ENCODE peak calls at places on chromosomes 11 and 22, in nine cellular contexts. E, M, T, D, L, I, X, O and H are unnamed samples.
A peak's percentile ranks its signal among the peaks of the same experiment; 100 is the strongest.

GRCh38 chr11:13169709-13170108 is 107.9 kb upstream of the BMAL1 start:
- DNase-seq in I (peak; percentile 43), T (peak; percentile 59), O (no peak), E (no peak), L (peak; percentile 90), M (peak; percentile 65), X (no peak), D (peak; percentile 38), H (no peak)

GRCh38 chr22:42184852-42185251 is 54.2 kb upstream of the CYP2D6 start:
- DNase-seq in D (no peak), X (peak; percentile 56), O (no peak), L (no peak), I (no peak), T (no peak), M (no peak), E (no peak), H (no peak)

GRCh38 chr22:29457730-29458129 is 19.3 kb downstream of the RFPL1 start:
- DNase-seq in O (no peak), I (peak; percentile 78), E (peak; percentile 54), D (no peak), X (peak; percentile 12), M (peak; percentile 51), T (peak; percentile 21), L (peak; percentile 50), H (no peak)

GRCh38 chr22:31347251-31348008 is 1.3 kb upstream of the PATZ1 start:
- DNase-seq in D (peak; percentile 49), X (peak; percentile 80), E (no peak), L (peak; percentile 47), T (peak; percentile 33), O (peak; percentile 69), I (peak; percentile 54), M (peak; percentile 89), H (peak; percentile 60)

GRCh38 chr11:31827458-31828206 is 16.5 kb upstream of the PAX6 start:
- DNase-seq in M (peak; percentile 53), D (no peak), T (no peak), L (no peak), X (peak; percentile 4), E (no peak), I (peak; percentile 22), O (no peak), H (no peak)

GRCh38 chr11:93935826-93936225 is 85.3 kb upstream of the HEPHL1 start:
- DNase-seq in X (no peak), O (no peak), D (no peak), T (no peak), I (no peak), M (no peak), E (no peak), L (no peak), H (no peak)

GRCh38 chr11:43830928-43831440 is 49.6 kb upstream of the ALKBH3 start:
- DNase-seq in I (peak; percentile 81), E (peak; percentile 57), T (peak; percentile 98), L (peak; percentile 100), D (peak; percentile 100), M (peak; percentile 100), O (no peak), X (peak; percentile 80), H (no peak)

GRCh38 chr11:29962243-29962642 is 54.6 kb downstream of the KCNA4 start:
- DNase-seq in E (no peak), I (no peak), X (no peak), D (no peak), O (no peak), L (peak; percentile 11), M (no peak), T (no peak), H (no peak)

GRCh38 chr11:59253001-59253400 is 40.3 kb upstream of the MPEG1 start:
- DNase-seq in L (no peak), O (no peak), T (no peak), I (no peak), D (no peak), E (no peak), X (no peak), M (no peak), H (no peak)

GRCh38 chr11:128840137-128840536 is 27.0 kb downstream of the KCNJ1 start:
- DNase-seq in X (no peak), I (no peak), L (no peak), O (no peak), D (no peak), M (no peak), E (no peak), T (no peak), H (no peak)

GRCh38 chr11:128776088-128776433 is 82.2 kb downstream of the FLI1 start:
- DNase-seq in O (no peak), X (peak; percentile 56), T (no peak), I (no peak), E (no peak), L (no peak), D (no peak), M (no peak), H (no peak)

GRCh38 chr22:39282642-39283311 is 36.6 kb downstream of the RPL3 start:
- DNase-seq in M (peak; percentile 73), X (no peak), L (peak; percentile 47), I (no peak), E (no peak), O (no peak), T (peak; percentile 85), D (no peak), H (no peak)

GRCh38 chr11:7672960-7673723 is at the start of gene CYB5R2:
- DNase-seq in E (peak; percentile 49), M (peak; percentile 62), O (no peak), X (peak; percentile 17), L (peak; percentile 18), T (no peak), D (no peak), I (peak; percentile 77), H (no peak)